ENCODE peak calls at places on chromosomes 6 and 20, in five cellular contexts. M, L, T, R and Y are unnamed samples.

GRCh38 chr6:22653980-22654610 is 84.7 kb downstream of the HDGFL1 start:
- ATAC-seq in M (no peak), L (no peak), T (no peak), R (no peak), Y (no peak)

GRCh38 chr6:43878127-43878634 is 108.2 kb downstream of the VEGFA start:
- ATAC-seq in M (no peak), L (no peak), T (peak; percentile 68), R (no peak), Y (no peak)

GRCh38 chr6:146856296-146856695 is 257.5 kb downstream of the ADGB start:
- ATAC-seq in M (no peak), L (no peak), T (peak; percentile 13), R (no peak), Y (no peak)

GRCh38 chr20:47652794-47653193 is 132.5 kb downstream of the SULF2 start:
- ATAC-seq in M (peak; percentile 28), L (no peak), T (no peak), R (no peak), Y (no peak)

GRCh38 chr20:24778585-24779031 is 170.5 kb upstream of the CST7 start:
- ATAC-seq in M (no peak), L (no peak), T (no peak), R (peak; percentile 24), Y (no peak)

GRCh38 chr6:31620586-31621319 is at the start of gene PRRC2A:
- ATAC-seq in M (peak; percentile 83), L (peak; percentile 87), T (peak; percentile 84), R (peak; percentile 28), Y (peak; percentile 83)

GRCh38 chr6:166078294-166078693 is 89.4 kb downstream of the TBXT start:
- ATAC-seq in M (no peak), L (no peak), T (no peak), R (no peak), Y (peak; percentile 46)

GRCh38 chr6:79672631-79673065 is 41.5 kb downstream of the SH3BGRL2 start:
- ATAC-seq in M (no peak), L (no peak), T (peak; percentile 73), R (no peak), Y (no peak)

GRCh38 chr20:24991897-24992419 is 593 bp downstream of the APMAP start:
- ATAC-seq in M (peak; percentile 44), L (peak; percentile 28), T (peak; percentile 69), R (peak; percentile 19), Y (peak; percentile 21)

GRCh38 chr6:30507849-30508843 is 18.8 kb downstream of the HLA-E start:
- ATAC-seq in M (no peak), L (no peak), T (peak; percentile 60), R (no peak), Y (no peak)

GRCh38 chr6:118501816-118502568 is 46.1 kb upstream of the PLN start:
- ATAC-seq in M (no peak), L (no peak), T (peak; percentile 48), R (no peak), Y (no peak)

GRCh38 chr20:52060794-52061714 is 130.5 kb downstream of the ZFP64 start:
- ATAC-seq in M (peak; percentile 81), L (no peak), T (no peak), R (no peak), Y (no peak)

GRCh38 chr6:42165016-42165415 is 8.1 kb upstream of the GUCA1A start:
- ATAC-seq in M (no peak), L (no peak), T (no peak), R (no peak), Y (no peak)

GRCh38 chr6:135624402-135625297 is 127.1 kb upstream of the AHI1 start:
- ATAC-seq in M (no peak), L (no peak), T (no peak), R (no peak), Y (no peak)

GRCh38 chr6:18359237-18359885 is 27.8 kb upstream of the RNF144B start:
- ATAC-seq in M (no peak), L (no peak), T (no peak), R (no peak), Y (no peak)

GRCh38 chr6:36793913-36794703 is 45.1 kb downstream of the CPNE5 start:
- ATAC-seq in M (no peak), L (no peak), T (peak; percentile 30), R (no peak), Y (no peak)

GRCh38 chr6:132612449-132613116 is 11.5 kb downstream of the TAAR2 start:
- ATAC-seq in M (no peak), L (no peak), T (no peak), R (no peak), Y (no peak)

GRCh38 chr6:7468382-7469081 is 72.9 kb upstream of the DSP start:
- ATAC-seq in M (peak; percentile 92), L (no peak), T (peak; percentile 99), R (peak; percentile 21), Y (peak; percentile 50)

GRCh38 chr6:168447282-168447681 is 6.3 kb downstream of the SMOC2 start:
- ATAC-seq in M (no peak), L (no peak), T (no peak), R (no peak), Y (no peak)

GRCh38 chr6:156852858-156853216 is 75.7 kb downstream of the ARID1B start:
- ATAC-seq in M (no peak), L (no peak), T (no peak), R (no peak), Y (no peak)

GRCh38 chr6:156850356-156850755 is 73.2 kb downstream of the ARID1B start:
- ATAC-seq in M (no peak), L (no peak), T (no peak), R (no peak), Y (no peak)

GRCh38 chr6:156852147-156852857 is 75.1 kb downstream of the ARID1B start:
- ATAC-seq in M (no peak), L (peak; percentile 31), T (no peak), R (no peak), Y (no peak)

GRCh38 chr6:156849806-156850205 is 72.6 kb downstream of the ARID1B start:
- ATAC-seq in M (no peak), L (no peak), T (peak; percentile 11), R (no peak), Y (no peak)

GRCh38 chr6:156851447-156851846 is 74.3 kb downstream of the ARID1B start:
- ATAC-seq in M (no peak), L (peak; percentile 86), T (peak; percentile 23), R (no peak), Y (no peak)
- H3K27ac ChIP-seq in M (no peak overlapping the region), L (peak overlapping the region; percentile 79), T (no peak overlapping the region), R (no peak overlapping the region), Y (no peak overlapping the region)

GRCh38 chr20:2524435-2525272 is 11.7 kb upstream of the TMC2 start:
- ATAC-seq in M (peak; percentile 80), L (peak; percentile 74), T (peak; percentile 81), R (peak; percentile 82), Y (peak; percentile 81)
- TF ChIP-seq POLR2A in M (no peak), L (peak; percentile 56), T (peak; percentile 73), R (no peak), Y (peak; percentile 57)

DNA sequence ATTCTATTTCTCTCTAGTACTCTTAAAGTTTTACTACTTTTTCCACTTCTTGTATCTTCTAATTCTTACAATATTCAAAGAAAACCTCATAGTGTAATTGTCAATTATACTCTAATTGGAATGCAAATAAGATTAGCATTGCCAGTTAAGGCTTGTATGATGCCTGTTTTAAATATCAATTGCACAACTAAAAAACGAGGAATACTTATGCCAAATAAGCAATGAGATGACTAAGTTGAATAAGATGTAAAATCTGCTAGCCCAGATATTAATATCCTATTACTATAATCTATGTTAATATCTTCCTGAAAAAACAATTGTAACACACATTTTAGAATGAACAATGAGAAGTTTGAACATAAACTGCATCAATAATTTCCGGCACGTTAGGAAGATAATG is 13.3 kb upstream of the AKAP7 start:
- ATAC-seq in M (no peak), L (no peak), T (no peak), R (no peak), Y (no peak)
- H3K27ac ChIP-seq in M (no peak overlapping the region), L (no peak overlapping the region), T (no peak overlapping the region), R (no peak overlapping the region), Y (no peak overlapping the region)

GRCh38 chr6:124964764-124965105 is 2.5 kb downstream of the RNF217 start:
- ATAC-seq in M (no peak), L (no peak), T (no peak), R (no peak), Y (no peak)

GRCh38 chr6:124963416-124964083 is 1.3 kb downstream of the RNF217 start:
- ATAC-seq in M (peak; percentile 14), L (peak; percentile 50), T (peak; percentile 3), R (peak; percentile 19), Y (no peak)

GRCh38 chr6:124961784-124962611 is at the start of gene RNF217:
- ATAC-seq in M (peak; percentile 75), L (peak; percentile 34), T (peak; percentile 74), R (peak; percentile 70), Y (peak; percentile 68)

GRCh38 chr6:124962617-124963415 is 579 bp downstream of the RNF217 start:
- ATAC-seq in M (peak; percentile 75), L (peak; percentile 43), T (peak; percentile 37), R (peak; percentile 60), Y (peak; percentile 22)

GRCh38 chr6:124964084-124964763 is 2.0 kb downstream of the RNF217 start:
- ATAC-seq in M (no peak), L (peak; percentile 44), T (peak; percentile 13), R (no peak), Y (peak; percentile 59)
- TF ChIP-seq POLR2A in M (no peak), L (peak; percentile 37), T (no peak), R (no peak), Y (peak; percentile 14)